ENCODE peak calls at places on chromosomes 12 and 14, in six cellular contexts. E is gastrocnemius medialis; A is H9; I is CD8-positive, alpha-beta T cell; O is GM13976; R is fibroblast of pulmonary artery. H is an unnamed sample.

GRCh38 chr12:27361372-27361771 is 28.7 kb downstream of the BMAL2 start:
- DNase-seq in E (no peak), R (no peak), O (no peak), I (no peak), A (no peak), H (no peak)

GRCh38 chr12:104863549-104863948 is 94.5 kb downstream of the SLC41A2 start:
- DNase-seq in A (no peak), I (no peak), R (peak), E (no peak), O (no peak), H (no peak)

GRCh38 chr14:63426838-63427237 is 108.1 kb upstream of the GPHB5 start:
- DNase-seq in O (no peak), E (no peak), I (no peak), A (no peak), R (no peak), H (no peak)

GRCh38 chr14:79225815-79226214 is 985.5 kb downstream of the DIO2 start:
- DNase-seq in I (no peak), R (no peak), E (no peak), A (no peak), O (no peak), H (no peak)

GRCh38 chr12:110577717-110578521 is 5.2 kb downstream of the PPTC7 start:
- DNase-seq in R (peak), E (peak), A (no peak), I (peak), O (peak), H (no peak)

GRCh38 chr12:26939192-26939832 is 1.0 kb downstream of the FGFR1OP2 start:
- DNase-seq in I (no peak), E (no peak), A (no peak), R (no peak), O (peak), H (no peak)

GRCh38 chr12:13390381-13390856 is 193.9 kb downstream of the EMP1 start:
- DNase-seq in E (peak), A (no peak), O (no peak), R (peak), I (no peak), H (peak)

GRCh38 chr14:51396222-51396815 is 156.3 kb downstream of the TMX1 start:
- DNase-seq in E (peak), A (no peak), I (no peak), O (no peak), R (peak), H (no peak)

GRCh38 chr14:35050652-35051051 is 4.6 kb downstream of the FAM177A1 start:
- DNase-seq in A (no peak), I (no peak), O (no peak), R (peak), E (peak), H (no peak)

GRCh38 chr14:33932526-33933292 is 18.2 kb downstream of the EGLN3 start:
- DNase-seq in E (no peak), I (no peak), R (peak), A (no peak), O (no peak), H (no peak)

GRCh38 chr12:104182621-104183378 is 32.8 kb upstream of the TXNRD1 start:
- DNase-seq in I (no peak), E (no peak), O (no peak), A (no peak), R (peak), H (no peak)

GRCh38 chr14:105945891-105946290 is 419.5 kb downstream of the TMEM121 start:
- DNase-seq in A (no peak), E (no peak), O (no peak), R (no peak), I (peak), H (no peak)

GRCh38 chr14:94196057-94196456 is 21.9 kb downstream of the PPP4R4 start:
- DNase-seq in O (no peak), A (no peak), I (no peak), R (no peak), E (no peak), H (no peak)

GRCh38 chr12:124028560-124028935 is 55.5 kb downstream of the ZNF664 start:
- DNase-seq in R (no peak), E (no peak), I (no peak), A (peak), O (no peak), H (no peak)

GRCh38 chr12:50390284-50390683 is 6.1 kb downstream of the FAM186A start:
- DNase-seq in O (no peak), A (no peak), R (peak), I (no peak), E (no peak), H (no peak)

GRCh38 chr12:121866331-121866730 is 7.7 kb upstream of the HPD start:
- DNase-seq in A (no peak), R (no peak), E (no peak), I (no peak), O (no peak), H (no peak)

GRCh38 chr14:93939304-93940229 is 12.4 kb downstream of the FAM181A start:
- DNase-seq in I (peak), E (peak), R (peak), A (peak), O (peak), H (peak)

GRCh38 chr14:104708606-104709268 is 15.3 kb upstream of the ADSS1 start:
- DNase-seq in O (peak), A (peak), R (peak), E (peak), I (peak), H (peak)

GRCh38 chr12:5083955-5084849 is 40.5 kb downstream of the KCNA5 start:
- DNase-seq in R (peak), I (no peak), O (peak), E (no peak), A (no peak), H (peak)

GRCh38 chr14:67428501-67429031 is 16.6 kb upstream of the PLEK2 start:
- DNase-seq in E (no peak), A (peak), I (no peak), O (no peak), R (peak), H (no peak)

GRCh38 chr12:61870658-61871559 is 389.3 kb upstream of the USP15 start:
- DNase-seq in A (no peak), I (no peak), E (no peak), O (no peak), R (peak), H (no peak)

DNA sequence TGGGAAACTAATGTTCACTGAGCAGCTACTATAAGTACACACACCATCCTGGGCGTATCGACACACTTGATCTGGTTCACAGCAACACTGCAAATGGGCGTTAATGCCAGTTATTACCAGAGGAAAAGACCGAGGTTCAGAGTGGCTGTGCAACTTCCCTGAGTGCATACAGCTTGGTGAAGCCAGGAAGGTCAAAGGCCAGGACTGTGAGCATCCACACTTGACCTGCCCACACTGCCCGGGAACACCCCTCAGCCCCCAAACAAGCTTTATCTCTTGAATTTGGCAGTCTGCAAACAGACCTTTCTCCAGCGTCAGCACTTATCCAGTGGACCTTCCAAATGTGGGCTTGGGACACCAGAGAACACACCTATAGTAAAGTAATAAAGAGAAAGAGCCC is 312.6 kb downstream of the BCL11B start:
- DNase-seq in O (no peak), I (no peak), R (no peak), A (peak), E (no peak), H (no peak)
- TF ChIP-seq CTCF in O (no peak), I (no peak), R (no peak), A (no peak), E (no peak), H (no peak)

GRCh38 chr14:95267306-95267705 is 52.4 kb downstream of the CLMN start:
- DNase-seq in E (no peak), O (no peak), R (no peak), A (no peak), I (no peak), H (no peak)

GRCh38 chr14:95262511-95262891 is 57.2 kb downstream of the CLMN start:
- DNase-seq in I (no peak), R (no peak), E (no peak), O (no peak), A (no peak), H (no peak)

GRCh38 chr14:95264271-95264973 is 55.3 kb downstream of the CLMN start:
- DNase-seq in I (no peak), A (peak), E (no peak), R (no peak), O (no peak), H (no peak)

GRCh38 chr14:95263527-95264231 is 56.0 kb downstream of the CLMN start:
- DNase-seq in E (no peak), O (no peak), A (peak), I (no peak), R (no peak), H (no peak)

GRCh38 chr14:95265106-95266094 is 54.3 kb downstream of the CLMN start:
- DNase-seq in I (no peak), E (peak), A (peak), R (peak), O (peak), H (no peak)
- TF ChIP-seq CTCF in I (no peak), E (no peak), A (no peak), R (no peak), O (no peak), H (no peak)

GRCh38 chr12:113050808-113051207 is 5.7 kb upstream of the DTX1 start:
- DNase-seq in R (no peak), O (no peak), E (no peak), I (no peak), A (no peak), H (no peak)
- TF ChIP-seq CTCF in R (no peak), O (no peak), E (no peak), I (no peak), A (no peak), H (no peak)

GRCh38 chr14:76793324-76793723 is 19.4 kb downstream of the ANGEL1 start:
- DNase-seq in E (no peak), O (no peak), I (no peak), R (no peak), A (no peak), H (no peak)

GRCh38 chr14:76786556-76786955 is 25.3 kb downstream of the VASH1 start:
- DNase-seq in E (no peak), R (no peak), I (no peak), O (no peak), A (no peak), H (no peak)

GRCh38 chr14:76793956-76794355 is 18.7 kb downstream of the ANGEL1 start:
- DNase-seq in O (no peak), R (no peak), A (no peak), E (no peak), I (no peak), H (no peak)

GRCh38 chr14:76792422-76792821 is 20.3 kb downstream of the ANGEL1 start:
- DNase-seq in O (no peak), E (no peak), R (no peak), I (no peak), A (no peak), H (no peak)
- TF ChIP-seq CTCF in O (no peak), E (no peak), R (no peak), I (no peak), A (no peak), H (no peak)

H was measured in progenitor cell of endocrine pancreas.